ENCODE peak calls at places on chromosomes 1 and 21, in six cellular contexts. L is EH; A is GM13976; K is neural crest cell; E is AG20443; R is activated naive CD8-positive, alpha-beta T cell treated with anti-CD3 and anti-CD28 coated beads, Interleukin-2, amount 50 U/mL, for 16 hours. N is an unnamed sample.

GRCh38 chr1:24283326-24284155 is 35.6 kb upstream of the GRHL3 start:
- DNase-seq in L (peak; percentile 91), A (no peak), K (no peak), E (peak; percentile 54), R (no peak), N (no peak)

GRCh38 chr1:173915596-173915995 is 1.5 kb downstream of the SERPINC1 start:
- DNase-seq in L (no peak), A (no peak), K (no peak), E (no peak), R (no peak), N (no peak)

GRCh38 chr1:36924282-36924791 is 110.0 kb downstream of the GRIK3 start:
- DNase-seq in L (peak; percentile 4), A (peak; percentile 63), K (peak; percentile 88), E (peak; percentile 59), R (no peak), N (no peak)

GRCh38 chr1:20476260-20477038 is 9.6 kb downstream of the CAMK2N1 start:
- DNase-seq in L (peak; percentile 72), A (no peak), K (peak; percentile 53), E (peak; percentile 51), R (no peak), N (no peak)

GRCh38 chr1:26234644-26235384 is 814 bp downstream of the CEP85 start:
- DNase-seq in L (peak; percentile 37), A (peak; percentile 46), K (no peak), E (peak; percentile 24), R (no peak), N (no peak)

GRCh38 chr1:87336623-87337067 is 8.0 kb downstream of the LMO4 start:
- DNase-seq in L (no peak), A (no peak), K (no peak), E (peak; percentile 20), R (no peak), N (no peak)

GRCh38 chr1:156663178-156663577 is 14.0 kb downstream of the NES start:
- DNase-seq in L (peak; percentile 62), A (no peak), K (no peak), E (no peak), R (no peak), N (no peak)

GRCh38 chr1:82506970-82507369 is 706.2 kb downstream of the ADGRL2 start:
- DNase-seq in L (no peak), A (no peak), K (no peak), E (no peak), R (no peak), N (no peak)

GRCh38 chr1:232872738-232873137 is 67.5 kb downstream of the MAP10 start:
- DNase-seq in L (no peak), A (no peak), K (no peak), E (no peak), R (no peak), N (no peak)

GRCh38 chr1:183443025-183443424 is 24.8 kb upstream of the NMNAT2 start:
- DNase-seq in L (peak; percentile 10), A (no peak), K (no peak), E (no peak), R (no peak), N (no peak)

GRCh38 chr1:157319567-157319966 is 181.4 kb upstream of the ETV3 start:
- DNase-seq in L (no peak), A (no peak), K (no peak), E (no peak), R (no peak), N (no peak)

GRCh38 chr21:45590246-45590725 is 48.0 kb upstream of the SLC19A1 start:
- DNase-seq in L (peak; percentile 18), A (peak; percentile 95), K (peak; percentile 30), E (peak; percentile 84), R (peak; percentile 44), N (no peak)

GRCh38 chr1:61538228-61538627 is 186.7 kb downstream of the TM2D1 start:
- DNase-seq in L (no peak), A (no peak), K (no peak), E (no peak), R (no peak), N (no peak)

GRCh38 chr21:16583567-16583966 is 853.8 kb downstream of the USP25 start:
- DNase-seq in L (no peak), A (no peak), K (no peak), E (no peak), R (no peak), N (no peak)

GRCh38 chr1:228022571-228023293 is 15.9 kb downstream of the WNT3A start:
- DNase-seq in L (no peak), A (no peak), K (no peak), E (no peak), R (no peak), N (no peak)

GRCh38 chr1:21251773-21252471 is 38.3 kb downstream of the ECE1 start:
- DNase-seq in L (peak; percentile 94), A (no peak), K (no peak), E (peak; percentile 87), R (no peak), N (no peak)

GRCh38 chr1:37446874-37447273 is 27.5 kb upstream of the ZC3H12A start:
- DNase-seq in L (no peak), A (no peak), K (no peak), E (no peak), R (no peak), N (no peak)

GRCh38 chr1:28830814-28831213 is 18.8 kb downstream of the OPRD1 start:
- DNase-seq in L (no peak), A (no peak), K (no peak), E (no peak), R (no peak), N (no peak)

N was measured in naive B cell.